ENCODE peak calls at places on chromosomes 2 and 18, in six cellular contexts. U is progenitor cell of endocrine pancreas, H is AG09309, Z is HCT116, A is RWPE1, V is PC-9. F is an unnamed sample.
A peak's percentile ranks its signal among the peaks of the same experiment; 100 is the strongest.

GRCh38 chr2:71932027-71932779 is 215.5 kb downstream of the CYP26B1 start:
- DNase-seq in U (no peak), Z (no peak), H (no peak), A (no peak), V (no peak), F (no peak)

GRCh38 chr2:26550276-26551015 is 72.5 kb upstream of the OTOF start:
- DNase-seq in A (no peak), H (no peak), V (no peak), Z (no peak), U (no peak), F (no peak)

GRCh38 chr2:133641497-133641896 is 73.2 kb upstream of the NCKAP5 start:
- DNase-seq in Z (peak; percentile 55), U (no peak), H (no peak), V (peak; percentile 8), A (peak; percentile 88), F (peak; percentile 81)

GRCh38 chr2:234363011-234363487 is 133.8 kb downstream of the ARL4C start:
- DNase-seq in U (no peak), V (peak; percentile 73), H (no peak), A (no peak), Z (peak; percentile 98), F (peak; percentile 10)

GRCh38 chr18:60755134-60755533 is 382.6 kb upstream of the MC4R start:
- DNase-seq in V (no peak), A (no peak), Z (no peak), H (no peak), U (no peak), F (no peak)

GRCh38 chr2:231012471-231012870 is 16.6 kb downstream of the SPATA3 start:
- DNase-seq in H (no peak), A (no peak), U (no peak), V (no peak), Z (no peak), F (no peak)

GRCh38 chr2:234861841-234862735 is 89.7 kb upstream of the SH3BP4 start:
- DNase-seq in Z (no peak), V (no peak), U (no peak), H (no peak), A (no peak), F (no peak)

GRCh38 chr2:84257871-84258270 is 201.2 kb downstream of the SUCLG1 start:
- DNase-seq in H (no peak), V (no peak), U (no peak), A (peak; percentile 14), Z (no peak), F (no peak)

GRCh38 chr18:9630444-9630843 is 16.1 kb upstream of the PPP4R1 start:
- DNase-seq in H (no peak), V (no peak), Z (no peak), U (no peak), A (no peak), F (no peak)

GRCh38 chr2:55408946-55409868 is 10.4 kb downstream of the CCDC88A start:
- DNase-seq in H (no peak), A (no peak), U (no peak), V (no peak), Z (no peak), F (no peak)

GRCh38 chr18:79579807-79580480 is 99.7 kb upstream of the CTDP1 start:
- DNase-seq in H (no peak), U (no peak), V (no peak), Z (no peak), A (no peak), F (no peak)

GRCh38 chr2:2542966-2543555 is 212.0 kb upstream of the MYT1L start:
- DNase-seq in U (no peak), H (no peak), V (no peak), Z (no peak), A (no peak), F (no peak)

GRCh38 chr2:64405476-64406406 is 48.2 kb upstream of the LGALSL start:
- DNase-seq in A (no peak), U (no peak), H (peak; percentile 46), Z (no peak), V (no peak), F (no peak)

GRCh38 chr2:54803783-54804758 is 80.6 kb downstream of the EML6 start:
- DNase-seq in H (no peak), U (no peak), V (no peak), Z (no peak), A (no peak), F (no peak)

GRCh38 chr2:12819098-12819465 is 102.3 kb downstream of the TRIB2 start:
- DNase-seq in V (peak; percentile 31), A (peak; percentile 83), Z (no peak), H (peak; percentile 99), U (no peak), F (peak; percentile 16)

GRCh38 chr2:40428434-40428833 is 23.5 kb downstream of the SLC8A1 start:
- DNase-seq in H (no peak), Z (no peak), U (no peak), A (no peak), V (no peak), F (no peak)

GRCh38 chr2:25251461-25252273 is 83.3 kb upstream of the POMC start:
- DNase-seq in V (peak; percentile 50), H (no peak), Z (no peak), A (peak; percentile 68), U (peak; percentile 24), F (peak; percentile 48)

GRCh38 chr18:50057009-50057408 is 137.9 kb downstream of the MYO5B start:
- DNase-seq in A (no peak), Z (no peak), U (no peak), V (no peak), H (no peak), F (no peak)
- TF ChIP-seq CTCF in A (no peak), Z (no peak), U (peak; percentile 24), V (peak; percentile 55), H (no peak), F (peak; percentile 25)

GRCh38 chr2:15725788-15726112 is 134.1 kb downstream of the DDX1 start:
- DNase-seq in U (no peak), H (no peak), A (no peak), Z (no peak), V (no peak), F (no peak)
- TF ChIP-seq CTCF in U (no peak), H (no peak), A (no peak), Z (no peak), V (no peak), F (no peak)

GRCh38 chr18:74498712-74499629 is 2.8 kb downstream of the CNDP2 start:
- DNase-seq in A (no peak), U (no peak), V (peak; percentile 11), Z (no peak), H (no peak), F (peak; percentile 35)

GRCh38 chr18:74497778-74498177 is 1.6 kb downstream of the CNDP2 start:
- DNase-seq in Z (no peak), V (no peak), U (no peak), H (no peak), A (no peak), F (no peak)

GRCh38 chr18:74497308-74497640 is 1.1 kb downstream of the CNDP2 start:
- DNase-seq in U (no peak), H (no peak), V (no peak), A (no peak), Z (no peak), F (no peak)

GRCh38 chr18:74501386-74501785 is 5.2 kb downstream of the CNDP2 start:
- DNase-seq in V (no peak), H (no peak), Z (no peak), U (no peak), A (peak; percentile 49), F (no peak)

DNA sequence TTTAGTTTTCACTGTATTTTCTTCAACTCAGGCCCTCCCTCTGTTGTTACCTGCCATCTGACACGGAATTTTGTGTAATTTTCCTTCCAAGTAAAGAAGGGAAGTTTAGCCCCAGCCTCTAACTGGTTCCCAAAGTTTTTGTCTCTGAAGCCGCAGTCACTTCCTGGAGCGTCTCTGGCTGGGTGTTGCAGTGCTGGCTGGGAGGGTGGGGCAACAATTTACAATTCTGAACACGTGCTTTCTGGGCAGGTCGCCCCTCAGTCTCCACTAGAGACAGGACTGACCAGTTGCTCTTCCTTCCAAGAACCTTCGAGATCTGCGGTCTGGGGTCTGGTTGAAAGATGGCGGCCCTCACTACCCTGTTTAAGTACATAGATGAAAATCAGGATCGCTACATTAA is 3.5 kb downstream of the CNDP2 start:
- DNase-seq in H (no peak), U (no peak), A (peak; percentile 53), Z (no peak), V (peak; percentile 75), F (peak; percentile 66)
- TF ChIP-seq CTCF in H (no peak), U (no peak), A (no peak), Z (no peak), V (no peak), F (no peak)

GRCh38 chr2:99067871-99068270 is 73.6 kb upstream of the C2orf15 start:
- DNase-seq in H (no peak), A (no peak), V (no peak), Z (no peak), U (no peak), F (no peak)

GRCh38 chr2:99072556-99072955 is 69.0 kb upstream of the C2orf15 start:
- DNase-seq in U (no peak), H (no peak), A (no peak), Z (no peak), V (no peak), F (no peak)

GRCh38 chr2:99066075-99066557 is 75.4 kb upstream of the C2orf15 start:
- DNase-seq in H (peak; percentile 14), V (peak; percentile 25), Z (peak; percentile 44), U (no peak), A (peak; percentile 38), F (peak; percentile 32)

GRCh38 chr2:99066602-99067001 is 74.9 kb upstream of the C2orf15 start:
- DNase-seq in U (no peak), V (peak; percentile 34), Z (peak; percentile 15), H (peak; percentile 16), A (peak; percentile 50), F (peak; percentile 51)
- TF ChIP-seq CTCF in U (peak; percentile 42), V (peak; percentile 45), Z (peak; percentile 25), H (peak; percentile 75), A (no peak), F (peak; percentile 31)

GRCh38 chr18:45741056-45741455 is 17.1 kb downstream of the SLC14A1 start:
- DNase-seq in Z (no peak), A (no peak), V (no peak), U (no peak), H (no peak), F (no peak)

GRCh38 chr18:45739848-45740247 is 15.9 kb downstream of the SLC14A1 start:
- DNase-seq in A (no peak), Z (no peak), H (no peak), U (no peak), V (no peak), F (no peak)

GRCh38 chr18:45734944-45735343 is 11.0 kb downstream of the SLC14A1 start:
- DNase-seq in A (no peak), Z (no peak), H (no peak), V (no peak), U (no peak), F (no peak)

GRCh38 chr18:45739268-45739667 is 15.3 kb downstream of the SLC14A1 start:
- DNase-seq in H (no peak), A (no peak), Z (no peak), V (no peak), U (no peak), F (no peak)

GRCh38 chr18:45738660-45739059 is 14.7 kb downstream of the SLC14A1 start:
- DNase-seq in Z (no peak), A (no peak), H (no peak), U (no peak), V (no peak), F (no peak)
- TF ChIP-seq CTCF in Z (peak; percentile 36), A (no peak), H (peak; percentile 15), U (no peak), V (no peak), F (no peak)

GRCh38 chr2:103292570-103293265 is 530.9 kb downstream of the TMEM182 start:
- DNase-seq in H (no peak), A (no peak), Z (no peak), U (no peak), V (no peak), F (no peak)
- TF ChIP-seq CTCF in H (no peak), A (no peak), Z (no peak), U (peak; percentile 21), V (no peak), F (no peak)